ENCODE peak calls at places on chromosome 6, in four cellular contexts. J is activated CD4-positive, alpha-beta T cell treated with anti-CD3 and anti-CD28 coated beads for 24 hours; O is activated T-cell treated with anti-CD3 and anti-CD28 coated beads, Interleukin-2, amount 50 U/mL, for 4 hours; X is NT2/D1. T is an unnamed sample.

GRCh38 chr6:35044771-35045275 is 96.3 kb downstream of the TCP11 start:
- DNase-seq in O (no peak), J (no peak), X (no peak), T (no peak)

GRCh38 chr6:147136057-147136456 is 68.2 kb upstream of the STXBP5 start:
- DNase-seq in O (no peak), J (no peak), X (no peak), T (no peak)

GRCh38 chr6:8335896-8336295 is 99.4 kb downstream of the SLC35B3 start:
- DNase-seq in O (no peak), J (no peak), X (no peak), T (no peak)

GRCh38 chr6:50831216-50831615 is 12.5 kb downstream of the TFAP2B start:
- DNase-seq in X (no peak), O (no peak), J (no peak), T (no peak)

GRCh38 chr6:104705095-104705707 is 154.5 kb downstream of the HACE1 start:
- DNase-seq in X (no peak), J (no peak), O (peak; percentile 9), T (no peak)

GRCh38 chr6:138349891-138350290 is 27.8 kb upstream of the SMIM28 start:
- DNase-seq in J (no peak), X (no peak), O (no peak), T (no peak)

GRCh38 chr6:125510405-125510804 is 208.6 kb upstream of the HDDC2 start:
- DNase-seq in X (no peak), J (no peak), O (no peak), T (no peak)

GRCh38 chr6:49118475-49118874 is 344.6 kb downstream of the MMUT start:
- DNase-seq in J (no peak), X (no peak), O (no peak), T (no peak)

GRCh38 chr6:152948150-152948768 is 34.6 kb downstream of the FBXO5 start:
- DNase-seq in X (no peak), J (no peak), O (no peak), T (no peak)

GRCh38 chr6:144493035-144493910 is 208.1 kb downstream of the UTRN start:
- DNase-seq in X (no peak), O (no peak), J (no peak), T (no peak)

GRCh38 chr6:31585531-31585930 is 546 bp upstream of the LST1 start:
- DNase-seq in O (no peak), X (no peak), J (no peak), T (no peak)

GRCh38 chr6:17867880-17868279 is 119.6 kb downstream of the KIF13A start:
- DNase-seq in O (no peak), X (no peak), J (no peak), T (no peak)

GRCh38 chr6:109306733-109307132 is 75.5 kb downstream of the CD164 start:
- DNase-seq in X (no peak), J (no peak), O (no peak), T (no peak)

GRCh38 chr6:12369781-12370262 is 79.7 kb downstream of the EDN1 start:
- DNase-seq in J (no peak), X (no peak), O (no peak), T (no peak)

GRCh38 chr6:54621285-54621684 is 225.3 kb upstream of the FAM83B start:
- DNase-seq in X (peak; percentile 11), O (no peak), J (no peak), T (no peak)

GRCh38 chr6:68094070-68094469 is 541.0 kb upstream of the ADGRB3 start:
- DNase-seq in X (no peak), O (no peak), J (no peak), T (no peak)

GRCh38 chr6:4804095-4804494 is 27.9 kb downstream of the CDYL start:
- DNase-seq in X (no peak), O (no peak), J (no peak), T (no peak)

GRCh38 chr6:12014027-12014872 is 2.1 kb downstream of the HIVEP1 start:
- DNase-seq in O (no peak), X (no peak), J (no peak), T (no peak)

GRCh38 chr6:16483315-16483875 is 245.0 kb downstream of the GMPR start:
- DNase-seq in X (no peak), J (no peak), O (peak; percentile 27), T (no peak)

GRCh38 chr6:79602859-79603258 is 28.3 kb upstream of the SH3BGRL2 start:
- DNase-seq in O (no peak), J (no peak), X (no peak), T (no peak)

GRCh38 chr6:4296552-4296951 is 161.2 kb upstream of the ECI2 start:
- DNase-seq in J (no peak), X (no peak), O (no peak), T (no peak)

GRCh38 chr6:154632121-154632520 is 101.1 kb upstream of the SCAF8 start:
- DNase-seq in X (no peak), O (no peak), J (no peak), T (no peak)

GRCh38 chr6:149913085-149913484 is 9.8 kb downstream of the RAET1G start:
- DNase-seq in O (no peak), J (no peak), X (no peak), T (no peak)

GRCh38 chr6:131597448-131597847 is 24.4 kb downstream of the ARG1 start:
- DNase-seq in J (no peak), X (no peak), O (no peak), T (no peak)

GRCh38 chr6:166654573-166654972 is 27.5 kb upstream of the RPS6KA2 start:
- DNase-seq in O (no peak), J (no peak), X (no peak), T (no peak)

GRCh38 chr6:14072084-14072483 is 45.5 kb upstream of the CD83 start:
- DNase-seq in J (no peak), X (no peak), O (no peak), T (no peak)

GRCh38 chr6:127832381-127832780 is 68.5 kb downstream of the THEMIS start:
- DNase-seq in O (no peak), J (no peak), X (no peak), T (no peak)

GRCh38 chr6:43604174-43604573 is 24.9 kb downstream of the GTPBP2 start:
- DNase-seq in X (no peak), J (no peak), O (no peak), T (no peak)

GRCh38 chr6:35073211-35073610 is 67.9 kb downstream of the TCP11 start:
- DNase-seq in X (no peak), J (no peak), O (no peak), T (no peak)

GRCh38 chr6:143581835-143582480 is 70.4 kb upstream of the FUCA2 start:
- DNase-seq in J (no peak), O (no peak), X (no peak), T (no peak)

GRCh38 chr6:137775720-137776119 is 91.3 kb upstream of the TNFAIP3 start:
- DNase-seq in O (no peak), J (no peak), X (no peak), T (no peak)

GRCh38 chr6:12275084-12275483 is 15.1 kb upstream of the EDN1 start:
- DNase-seq in O (no peak), J (no peak), X (no peak), T (no peak)

GRCh38 chr6:170439366-170440351 is 113.4 kb downstream of the PSMB1 start:
- DNase-seq in J (no peak), O (no peak), X (no peak), T (no peak)

GRCh38 chr6:170429457-170429856 is 122.9 kb downstream of the FAM120B start:
- DNase-seq in O (no peak), X (no peak), J (no peak), T (no peak)

T was measured in stimulated activated effector memory CD8-positive, alpha-beta T cell treated with anti-CD3 and anti-CD28 coated beads, Interleukin-12 subunit alpha, Interleukin-12 subunit beta, amount 100 ng/mL, for 72 hours.